ENCODE peak calls at places on chromosomes 16 and 17, in four cellular contexts. Q is coronary artery, E is AG04450, M is GM20000. L is an unnamed sample.
A peak's percentile ranks its signal among the peaks of the same experiment; 100 is the strongest.

GRCh38 chr17:79356839-79357447 is 253.9 kb downstream of the RBFOX3 start:
- DNase-seq in M (no peak), E (no peak), Q (no peak), L (no peak)

GRCh38 chr16:69077251-69077650 is 28.2 kb upstream of the HAS3 start:
- DNase-seq in M (no peak), E (no peak), Q (no peak), L (no peak)

GRCh38 chr16:19344224-19344801 is 58.8 kb downstream of the CLEC19A start:
- DNase-seq in Q (no peak), M (no peak), E (no peak), L (no peak)

GRCh38 chr16:84557504-84557903 is 53.0 kb upstream of the MEAK7 start:
- DNase-seq in E (no peak), M (no peak), Q (no peak), L (no peak)

GRCh38 chr16:24721830-24722238 is 7.6 kb upstream of the TNRC6A start:
- DNase-seq in Q (no peak), M (no peak), E (no peak), L (no peak)

GRCh38 chr16:57741660-57742191 is 6.2 kb downstream of the KATNB1 start:
- DNase-seq in M (no peak), Q (no peak), E (no peak), L (no peak)

GRCh38 chr16:89307421-89307805 is 89.9 kb downstream of the ZNF778 start:
- DNase-seq in M (no peak), E (no peak), Q (no peak), L (no peak)

GRCh38 chr16:29806641-29807425 is 504 bp downstream of the MAZ start:
- DNase-seq in M (peak; percentile 63), Q (peak; percentile 84), E (no peak), L (peak; percentile 36)

GRCh38 chr17:74778960-74779359 is 2.8 kb upstream of the NAT9 start:
- DNase-seq in M (no peak), Q (no peak), E (no peak), L (no peak)

GRCh38 chr17:40915199-40915661 is 22.2 kb downstream of the KRT23 start:
- DNase-seq in E (peak; percentile 87), M (peak; percentile 39), Q (no peak), L (peak; percentile 53)

GRCh38 chr16:81527477-81528178 is 83.0 kb downstream of the CMIP start:
- DNase-seq in Q (no peak), E (no peak), M (no peak), L (no peak)

GRCh38 chr17:14341866-14342265 is 41.0 kb downstream of the HS3ST3B1 start:
- DNase-seq in M (no peak), Q (peak; percentile 8), E (no peak), L (no peak)

GRCh38 chr16:68915561-68915960 is 72.2 kb downstream of the TANGO6 start:
- DNase-seq in M (no peak), E (no peak), Q (no peak), L (no peak)

GRCh38 chr17:50917418-50917743 is 51.2 kb upstream of the TOB1 start:
- DNase-seq in E (no peak), Q (no peak), M (peak; percentile 52), L (peak; percentile 66)

GRCh38 chr17:40556198-40556661 is 9.0 kb downstream of the CCR7 start:
- DNase-seq in Q (peak; percentile 63), E (no peak), M (no peak), L (no peak)

GRCh38 chr16:21952040-21952792 is 945 bp upstream of the UQCRC2 start:
- DNase-seq in E (no peak), Q (peak; percentile 78), M (peak; percentile 49), L (peak; percentile 55)

GRCh38 chr17:31113939-31114338 is 19.2 kb downstream of the NF1 start:
- DNase-seq in Q (no peak), E (no peak), M (no peak), L (no peak)

GRCh38 chr16:89115216-89115949 is 21.7 kb downstream of the ACSF3 start:
- DNase-seq in Q (no peak), E (no peak), M (peak; percentile 85), L (peak; percentile 82)

GRCh38 chr17:3256575-3256974 is 41.6 kb downstream of the OR3A1 start:
- DNase-seq in M (no peak), E (no peak), Q (no peak), L (no peak)

GRCh38 chr16:13291934-13292333 is 390.5 kb downstream of the SHISA9 start:
- DNase-seq in E (no peak), Q (no peak), M (no peak), L (no peak)

GRCh38 chr17:62790554-62790953 is 17.6 kb downstream of the MARCHF10 start:
- DNase-seq in Q (no peak), E (no peak), M (no peak), L (no peak)

GRCh38 chr16:85046472-85046916 is 18.9 kb downstream of the KIAA0513 start:
- DNase-seq in E (no peak), Q (no peak), M (no peak), L (no peak)

GRCh38 chr16:3915438-3916250 is 35.1 kb upstream of the CREBBP start:
- DNase-seq in M (no peak), Q (no peak), E (no peak), L (no peak)

GRCh38 chr16:12898556-12898955 is 2.8 kb upstream of the SHISA9 start:
- DNase-seq in Q (no peak), M (no peak), E (no peak), L (no peak)

GRCh38 chr17:7856081-7856791 is 1.1 kb downstream of the NAA38 start:
- DNase-seq in Q (no peak), E (no peak), M (no peak), L (no peak)

GRCh38 chr17:39706383-39706782 is 6.5 kb downstream of the ERBB2 start:
- DNase-seq in M (no peak), Q (no peak), E (no peak), L (no peak)

GRCh38 chr17:41065829-41066624 is at the start of gene KRTAP2-4:
- DNase-seq in M (no peak), Q (no peak), E (peak; percentile 71), L (no peak)

GRCh38 chr17:2853722-2854580 is 57.7 kb downstream of the RAP1GAP2 start:
- DNase-seq in Q (no peak), M (peak; percentile 38), E (no peak), L (no peak)

GRCh38 chr17:41001795-41002194 is 2.1 kb upstream of the KRTAP3-2 start:
- DNase-seq in Q (no peak), E (no peak), M (no peak), L (no peak)

GRCh38 chr16:84266451-84266850 is 26.6 kb upstream of the KCNG4 start:
- DNase-seq in Q (no peak), M (peak; percentile 52), E (no peak), L (no peak)

GRCh38 chr17:40177275-40177874 is at the start of gene RAPGEFL1:
- DNase-seq in Q (no peak), M (peak; percentile 94), E (no peak), L (peak; percentile 94)

GRCh38 chr16:83271123-83271522 is 536.7 kb upstream of the HSBP1 start:
- DNase-seq in Q (no peak), M (no peak), E (no peak), L (no peak)

GRCh38 chr17:21462259-21462658 is 86.1 kb downstream of the KCNJ12 start:
- DNase-seq in E (no peak), Q (no peak), M (no peak), L (no peak)

GRCh38 chr17:63173450-63173849 is 207.4 kb downstream of the TANC2 start:
- DNase-seq in M (no peak), Q (no peak), E (no peak), L (no peak)

GRCh38 chr16:77307764-77308561 is 108.8 kb downstream of the SYCE1L start:
- DNase-seq in E (no peak), Q (no peak), M (no peak), L (no peak)

GRCh38 chr16:626787-627457 is 3.9 kb upstream of the WFIKKN1 start:
- DNase-seq in M (no peak), E (peak; percentile 91), Q (no peak), L (no peak)

GRCh38 chr16:69145658-69146057 is 13.2 kb downstream of the UTP4 start:
- DNase-seq in M (no peak), E (no peak), Q (no peak), L (no peak)

GRCh38 chr17:40122944-40123810 is 1.4 kb downstream of the MSL1 start:
- DNase-seq in E (no peak), M (peak; percentile 70), Q (peak; percentile 76), L (peak; percentile 66)

GRCh38 chr16:30948087-30948955 is 547 bp upstream of the ORAI3 start:
- DNase-seq in Q (peak; percentile 96), M (peak; percentile 69), E (peak; percentile 91), L (peak; percentile 58)
- TF ChIP-seq CTCF in Q (no peak), M (no peak), E (no peak), L (no peak)

DNA sequence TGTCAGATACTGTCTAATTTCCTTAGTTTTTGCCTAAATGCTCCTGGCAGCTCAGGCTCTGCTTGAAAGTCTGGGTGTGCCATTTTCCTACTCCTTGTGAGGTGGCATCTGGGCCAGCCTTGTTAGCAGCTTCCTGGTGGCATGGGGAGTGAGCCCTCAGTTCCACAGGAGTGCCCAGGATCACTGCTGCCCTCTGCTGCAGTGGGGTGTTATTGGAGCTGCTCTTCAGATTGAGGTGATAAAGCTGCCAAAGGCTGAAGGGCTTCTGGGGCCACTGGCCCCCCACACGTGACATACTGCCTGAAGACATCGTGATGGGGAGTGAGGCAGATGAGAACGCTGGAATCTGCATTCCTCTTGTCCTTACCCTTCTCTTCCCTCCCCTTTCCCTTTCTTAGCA is 27.4 kb downstream of the CEP95 start:
- DNase-seq in E (no peak), M (no peak), Q (no peak), L (no peak)
- TF ChIP-seq CTCF in E (peak; percentile 4), M (no peak), Q (no peak), L (no peak)

GRCh38 chr16:64455275-64455674 is 666.6 kb downstream of the CDH11 start:
- DNase-seq in M (no peak), E (no peak), Q (no peak), L (no peak)
- TF ChIP-seq CTCF in M (no peak), E (peak; percentile 48), Q (no peak), L (no peak)

GRCh38 chr17:49496183-49496865 is 1.2 kb downstream of the NGFR start:
- DNase-seq in M (peak; percentile 94), E (no peak), Q (no peak), L (peak; percentile 89)
- TF ChIP-seq CTCF in M (peak; percentile 93), E (peak; percentile 58), Q (peak; percentile 99), L (peak; percentile 92)

GRCh38 chr17:17696075-17696474 is 14.8 kb downstream of the RAI1 start:
- DNase-seq in M (no peak), E (no peak), Q (no peak), L (no peak)

GRCh38 chr17:17696871-17697633 is 15.8 kb downstream of the RAI1 start:
- DNase-seq in M (no peak), E (no peak), Q (no peak), L (no peak)

GRCh38 chr17:17698869-17699351 is 17.7 kb downstream of the RAI1 start:
- DNase-seq in E (no peak), Q (no peak), M (no peak), L (no peak)

GRCh38 chr17:17700251-17700969 is 19.2 kb downstream of the RAI1 start:
- DNase-seq in M (no peak), E (no peak), Q (no peak), L (no peak)

GRCh38 chr17:17698371-17698770 is 17.1 kb downstream of the RAI1 start:
- DNase-seq in E (no peak), Q (no peak), M (no peak), L (no peak)
- TF ChIP-seq CTCF in E (no peak), Q (no peak), M (no peak), L (no peak)